ENCODE peak calls at places on chromosomes 2 and 18, in seven cellular contexts. R, Q, P, N, U, S and A are unnamed samples.

GRCh38 chr2:240996161-240996833 is 2.1 kb upstream of the SNED1 start:
- DNase-seq in N (no peak), R (no peak), U (no peak), S (no peak), P (no peak), Q (peak; percentile 21), A (no peak)

GRCh38 chr18:66513996-66514395 is 89.9 kb downstream of the CDH19 start:
- DNase-seq in Q (no peak), N (no peak), S (no peak), P (no peak), R (no peak), U (no peak), A (no peak)

GRCh38 chr2:197596751-197597150 is 78.6 kb downstream of the RFTN2 start:
- DNase-seq in S (no peak), R (no peak), U (no peak), P (no peak), Q (no peak), N (no peak), A (no peak)

GRCh38 chr18:62118324-62118723 is 68.5 kb downstream of the PIGN start:
- DNase-seq in S (peak; percentile 83), R (peak; percentile 90), P (no peak), U (no peak), Q (no peak), N (peak; percentile 90), A (no peak)

GRCh38 chr2:110170102-110170501 is 34.7 kb downstream of the NPHP1 start:
- DNase-seq in Q (no peak), P (no peak), S (no peak), U (no peak), R (no peak), N (no peak), A (no peak)

GRCh38 chr2:218999881-219000568 is 6.8 kb upstream of the CRYBA2 start:
- DNase-seq in P (no peak), R (no peak), S (no peak), N (no peak), Q (no peak), U (no peak), A (no peak)

GRCh38 chr2:39620067-39620466 is 45.6 kb upstream of the TMEM178A start:
- DNase-seq in U (peak; percentile 88), P (no peak), R (peak; percentile 84), N (peak; percentile 96), Q (peak; percentile 49), S (peak; percentile 89), A (no peak)

GRCh38 chr2:134122610-134123009 is 131.3 kb upstream of the MGAT5 start:
- DNase-seq in Q (no peak), P (no peak), N (no peak), U (no peak), R (no peak), S (no peak), A (no peak)

GRCh38 chr2:47490406-47490805 is 87.5 kb downstream of the MSH2 start:
- DNase-seq in N (no peak), R (no peak), U (no peak), P (no peak), S (peak; percentile 20), Q (no peak), A (no peak)

GRCh38 chr2:36695746-36696415 is 626 bp upstream of the VIT start:
- DNase-seq in P (no peak), R (peak; percentile 78), N (peak; percentile 47), U (no peak), S (peak; percentile 85), Q (no peak), A (no peak)

GRCh38 chr2:209579236-209579749 is 155.4 kb downstream of the MAP2 start:
- DNase-seq in S (peak; percentile 4), U (peak; percentile 22), Q (no peak), R (peak; percentile 20), N (peak; percentile 48), P (no peak), A (no peak)

GRCh38 chr2:132037527-132038178 is 124.1 kb downstream of the ANKRD30BL start:
- DNase-seq in S (peak; percentile 0), P (no peak), Q (peak; percentile 22), N (peak; percentile 8), U (peak; percentile 16), R (no peak), A (no peak)

GRCh38 chr2:189599245-189599644 is 18.7 kb upstream of the SLC40A1 start:
- DNase-seq in Q (no peak), U (no peak), S (no peak), N (no peak), R (peak; percentile 56), P (no peak), A (no peak)

GRCh38 chr2:68660658-68661057 is 17.3 kb downstream of the PROKR1 start:
- DNase-seq in P (no peak), Q (no peak), U (no peak), R (no peak), N (no peak), S (no peak), A (no peak)

GRCh38 chr2:237861875-237862527 is 2.6 kb downstream of the RAMP1 start:
- DNase-seq in Q (no peak), N (no peak), U (no peak), R (peak; percentile 44), S (no peak), P (no peak), A (no peak)

GRCh38 chr2:26001743-26002341 is 19.5 kb upstream of the KIF3C start:
- DNase-seq in N (peak; percentile 77), U (peak; percentile 91), Q (peak; percentile 81), P (no peak), R (peak; percentile 59), S (peak; percentile 49), A (no peak)

GRCh38 chr2:217074576-217075224 is 214.8 kb upstream of the TNP1 start:
- DNase-seq in N (peak; percentile 64), U (no peak), Q (no peak), S (peak; percentile 63), R (peak; percentile 16), P (no peak), A (no peak)

GRCh38 chr2:85911097-85911496 is 22.3 kb upstream of the ST3GAL5 start:
- DNase-seq in N (no peak), U (no peak), S (no peak), R (no peak), Q (no peak), P (no peak), A (no peak)

GRCh38 chr2:22601007-22601406 is 784.0 kb upstream of the KLHL29 start:
- DNase-seq in Q (no peak), S (no peak), R (no peak), P (no peak), N (no peak), U (no peak), A (no peak)

GRCh38 chr18:59864446-59864764 is 35.4 kb upstream of the PMAIP1 start:
- DNase-seq in Q (no peak), N (no peak), P (no peak), U (no peak), R (no peak), S (no peak), A (no peak)

GRCh38 chr2:46135936-46136335 is 161.3 kb upstream of the EPAS1 start:
- DNase-seq in N (peak; percentile 92), Q (no peak), P (no peak), U (peak; percentile 32), R (peak; percentile 22), S (no peak), A (no peak)

GRCh38 chr2:10486601-10487079 is 38.5 kb upstream of the ODC1 start:
- DNase-seq in S (no peak), P (no peak), N (no peak), R (no peak), U (no peak), Q (no peak), A (no peak)
- TF ChIP-seq CTCF in S (no peak), P (no peak), N (no peak), R (no peak), U (no peak), Q (no peak), A (no peak)

DNA sequence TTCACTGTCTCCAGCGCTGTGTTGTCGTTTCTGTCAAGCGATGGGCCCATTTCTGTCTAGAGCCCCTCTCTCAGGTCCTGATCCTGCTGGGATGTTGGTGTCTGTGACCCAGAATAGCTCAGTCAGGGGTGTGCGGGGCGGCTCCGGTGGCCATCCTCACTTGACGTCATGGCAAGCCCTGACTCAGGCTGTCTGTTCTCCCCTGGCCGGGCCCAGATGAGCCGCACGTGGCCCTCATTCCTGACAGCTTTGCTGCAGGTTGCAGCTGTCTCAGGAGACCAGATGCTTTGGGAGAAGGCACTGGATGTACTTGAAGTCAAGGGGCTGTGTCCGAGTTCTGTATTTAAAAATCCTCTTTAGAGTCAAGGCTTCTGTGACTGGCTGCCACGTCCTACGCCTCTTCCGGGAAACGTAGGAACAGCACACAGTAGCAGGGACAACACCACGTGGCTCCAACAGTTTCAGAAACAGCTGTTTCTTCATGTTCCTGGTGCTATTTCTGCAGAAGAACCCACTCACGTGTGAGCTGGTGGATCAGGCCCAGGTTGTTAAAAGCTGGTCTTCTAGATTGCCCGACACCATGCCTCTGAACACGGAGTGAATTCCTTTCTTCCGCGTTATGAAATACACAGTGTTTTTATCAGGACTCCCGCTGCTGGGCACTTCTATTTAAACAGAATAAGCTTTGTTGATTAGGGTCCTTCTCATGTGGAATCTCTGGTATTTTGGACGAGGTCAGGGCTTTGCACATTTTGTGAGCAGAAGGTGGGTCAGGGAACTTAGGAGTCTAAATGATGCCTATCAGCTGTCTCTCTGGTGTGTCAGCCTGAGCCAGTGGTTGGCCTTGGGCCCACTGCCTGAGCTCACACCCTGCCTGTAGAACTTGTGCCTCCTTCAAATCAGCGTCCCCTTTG is 28.3 kb upstream of the NTSR2 start:
- DNase-seq in N (peak; percentile 76), U (peak; percentile 42), Q (peak; percentile 68), S (peak; percentile 88), P (no peak), R (peak; percentile 71), A (no peak)
- TF ChIP-seq CTCF in N (no peak), U (no peak), Q (no peak), S (peak; percentile 7), P (no peak), R (peak; percentile 33), A (no peak)

DNA sequence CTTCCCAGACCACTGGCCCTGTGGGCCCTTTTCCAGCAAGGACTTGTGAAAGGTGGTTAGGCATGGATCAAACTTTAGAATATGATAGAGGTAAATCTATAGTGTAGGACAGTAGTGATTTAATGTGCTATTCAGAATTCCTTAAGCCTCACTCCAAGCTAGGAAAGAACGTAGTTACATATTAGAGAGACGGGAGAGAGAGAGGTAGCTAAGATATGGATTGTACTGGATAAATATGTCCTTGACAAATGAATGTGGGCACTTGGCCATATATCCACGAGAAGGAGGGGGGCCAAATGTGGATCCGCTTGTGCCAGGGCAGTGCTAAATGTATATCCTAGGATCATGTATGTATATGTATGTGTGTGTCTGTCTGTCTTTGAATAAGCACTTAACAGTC is 6.5 kb downstream of the KCNJ3 start:
- DNase-seq in N (no peak), Q (no peak), R (no peak), U (no peak), S (no peak), P (no peak), A (no peak)
- TF ChIP-seq CTCF in N (no peak), Q (no peak), R (no peak), U (no peak), S (no peak), P (no peak), A (no peak)

DNA sequence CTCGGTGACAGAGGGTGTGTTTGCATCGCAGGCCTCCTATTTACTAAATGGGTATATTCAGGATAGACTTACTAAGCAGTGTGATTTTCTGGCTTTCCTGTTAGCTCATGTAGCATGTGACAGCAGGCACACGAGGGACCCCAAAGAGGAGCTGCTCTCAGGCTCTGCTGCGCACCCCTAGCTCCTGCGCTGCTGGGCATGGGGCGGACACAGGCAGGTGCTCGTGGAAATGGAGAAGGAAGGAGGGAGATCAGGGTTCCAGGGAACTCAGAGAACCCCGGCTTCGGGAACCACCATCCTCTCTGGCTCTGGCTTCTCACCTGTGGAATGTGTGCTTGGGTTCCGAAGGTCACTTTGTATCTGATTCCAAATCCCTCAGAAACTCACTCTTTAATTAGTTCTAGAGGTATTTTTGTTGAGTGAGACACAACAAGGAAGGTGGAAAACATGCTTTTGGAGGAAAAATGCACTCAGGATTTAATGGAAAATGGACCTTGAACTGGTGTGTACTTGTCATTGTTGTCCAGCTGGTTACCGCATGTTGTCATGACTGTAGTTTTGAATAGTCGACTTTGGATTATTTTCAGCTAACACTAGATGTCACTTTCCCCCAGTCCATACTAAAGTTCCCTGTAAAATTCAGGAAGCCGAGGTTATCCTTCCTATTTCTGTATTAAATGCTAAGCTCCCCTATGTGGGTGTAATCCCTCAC is 3.5 kb downstream of the SNTG2 start:
- DNase-seq in Q (no peak), P (no peak), N (peak; percentile 39), R (peak; percentile 56), S (peak; percentile 23), U (no peak), A (no peak)
- TF ChIP-seq CTCF in Q (no peak), P (no peak), N (peak; percentile 24), R (peak; percentile 56), S (peak; percentile 19), U (peak; percentile 4), A (no peak)